ENCODE peak calls at places on chromosome 5, in five cellular contexts. T, N, U, E and L are unnamed samples. For H3K4me1, the result is how much of the 10 kb centered on the place peaks cover.

GRCh38 chr5:92945630-92946097 is 635.4 kb downstream of the NR2F1-AS1 start:
- DNase-seq in E (no peak), U (no peak), T (no peak), N (no peak), L (no peak)

GRCh38 chr5:169905017-169905416 is 75.3 kb downstream of the INSYN2B start:
- DNase-seq in T (no peak), E (no peak), N (no peak), U (no peak), L (no peak)

GRCh38 chr5:98771389-98772109 is 1.9 kb upstream of the RGMB start:
- DNase-seq in T (peak), E (peak), U (peak), N (no peak), L (peak)

GRCh38 chr5:93010626-93011025 is 570.4 kb downstream of the NR2F1-AS1 start:
- DNase-seq in T (no peak), E (no peak), U (no peak), N (no peak), L (no peak)

GRCh38 chr5:151742870-151743294 is 15.5 kb downstream of the ATOX1 start:
- DNase-seq in T (peak), E (peak), N (peak), U (peak), L (peak)

GRCh38 chr5:152066760-152067159 is 142.1 kb upstream of the GLRA1 start:
- DNase-seq in U (no peak), T (no peak), N (no peak), E (no peak), L (no peak)

GRCh38 chr5:96142786-96143434 is 181.3 kb upstream of the ELL2 start:
- DNase-seq in E (no peak), T (no peak), U (peak), N (no peak), L (no peak)

GRCh38 chr5:176466245-176466871 is 18.2 kb downstream of the FAF2 start:
- DNase-seq in N (no peak), E (peak), T (no peak), U (peak), L (no peak)

GRCh38 chr5:15774632-15775031 is 274.7 kb downstream of the FBXL7 start:
- DNase-seq in N (no peak), U (no peak), E (no peak), T (no peak), L (peak)

GRCh38 chr5:88660947-88661869 is 221.8 kb downstream of the MEF2C start:
- DNase-seq in N (peak), U (peak), E (peak), T (peak), L (peak)

GRCh38 chr5:146426853-146427618 is 20.1 kb upstream of the TCERG1 start:
- DNase-seq in E (no peak), T (no peak), N (no peak), U (peak), L (no peak)

GRCh38 chr5:150789943-150790611 is 11.5 kb downstream of the SMIM3 start:
- DNase-seq in U (peak), N (no peak), E (peak), T (peak), L (no peak)

GRCh38 chr5:9653811-9654210 is 23.7 kb upstream of the TAS2R1 start:
- DNase-seq in T (no peak), U (peak), E (peak), N (no peak), L (no peak)

GRCh38 chr5:74866653-74867162 is 521 bp upstream of the FAM169A start:
- DNase-seq in U (no peak), E (no peak), T (peak), N (peak), L (peak)
- H3K4me1 ChIP-seq in U (under half), E (under half), T (under half), N (under half), L (under half)

DNA sequence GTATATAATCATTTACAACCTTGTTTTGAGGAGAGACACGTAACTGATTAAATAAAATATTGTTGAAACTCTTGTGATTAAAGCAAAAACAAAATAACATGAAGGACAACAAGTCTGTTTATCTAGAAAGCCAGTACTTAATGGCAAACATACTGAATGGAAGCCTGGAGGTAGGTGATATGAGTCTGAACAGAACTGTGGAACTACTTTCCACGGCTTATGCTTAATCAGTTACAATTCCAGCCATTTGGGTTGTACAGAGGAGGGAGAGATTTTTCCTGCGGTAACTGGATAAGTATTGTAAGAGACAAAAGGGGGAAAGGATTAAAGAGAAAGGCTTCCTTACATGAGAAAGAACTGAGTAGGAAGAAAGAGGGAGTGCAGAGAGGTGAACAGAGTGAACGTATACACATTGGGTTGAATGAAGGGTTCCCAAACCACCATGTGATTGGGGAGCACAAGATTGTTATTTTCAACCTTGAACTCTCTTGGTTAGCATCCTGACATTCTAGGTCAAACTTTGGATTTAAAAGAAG is 4.4 kb downstream of the TMED7 start:
- DNase-seq in U (no peak), T (no peak), E (no peak), N (no peak), L (no peak)
- H3K23ac ChIP-seq in U (no peak), T (no peak), E (no peak), N (no peak), L (no peak)

DNA sequence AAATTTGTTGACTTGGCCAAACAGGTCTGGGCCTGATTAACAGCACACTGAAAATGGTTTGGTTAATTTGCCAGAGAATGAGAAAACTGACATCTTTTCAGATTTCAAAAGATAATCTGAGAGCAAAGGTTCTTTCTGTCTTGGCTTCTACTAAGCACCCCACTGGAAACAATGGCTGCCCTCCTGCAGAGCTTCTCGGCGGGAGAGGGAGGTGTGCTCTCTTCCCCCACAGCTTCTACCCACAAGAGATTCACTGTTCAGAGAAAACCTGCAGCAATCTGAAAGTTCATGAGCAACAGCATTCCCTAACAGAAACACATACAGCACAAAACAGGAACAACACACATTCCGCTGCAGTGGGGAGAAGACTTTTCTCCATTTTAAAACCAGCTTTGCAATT is 3.0 kb downstream of the DNAH5 start:
- DNase-seq in U (no peak), E (no peak), N (no peak), T (no peak), L (no peak)
- H2BK12ac ChIP-seq in U (no peak), E (no peak), N (no peak), T (no peak), L (no peak)

GRCh38 chr5:78597068-78597857 is 51.3 kb downstream of the LHFPL2 start:
- DNase-seq in U (peak), T (no peak), N (no peak), E (no peak), L (no peak)

GRCh38 chr5:78594946-78595921 is 53.3 kb downstream of the LHFPL2 start:
- DNase-seq in U (peak), N (no peak), E (peak), T (no peak), L (no peak)

GRCh38 chr5:78598973-78599372 is 49.6 kb downstream of the LHFPL2 start:
- DNase-seq in N (no peak), T (no peak), U (no peak), E (no peak), L (no peak)

GRCh38 chr5:78600656-78601452 is 47.7 kb downstream of the LHFPL2 start:
- DNase-seq in U (peak), E (no peak), T (no peak), N (no peak), L (no peak)

GRCh38 chr5:78597858-78598415 is 50.6 kb downstream of the LHFPL2 start:
- DNase-seq in N (no peak), U (no peak), T (no peak), E (no peak), L (no peak)
- H3K4me1 ChIP-seq in N (under half), U (under half), T (under half), E (under half), L (under half)

GRCh38 chr5:52690236-52690685 is 97.5 kb upstream of the ITGA1 start:
- DNase-seq in E (peak), N (no peak), U (peak), T (peak), L (no peak)
- H3K23ac ChIP-seq in E (no peak), N (no peak), U (no peak), T (no peak), L (no peak)

GRCh38 chr5:32538031-32538547 is 47.3 kb upstream of the SUB1 start:
- DNase-seq in N (no peak), T (no peak), E (no peak), U (no peak), L (no peak)
- H2BK12ac ChIP-seq in N (no peak), T (no peak), E (no peak), U (no peak), L (no peak)

GRCh38 chr5:134553816-134554215 is 28.3 kb downstream of the JADE2 start:
- DNase-seq in T (no peak), U (no peak), N (no peak), E (no peak), L (no peak)

GRCh38 chr5:134550271-134551214 is 25.1 kb downstream of the JADE2 start:
- DNase-seq in U (no peak), N (no peak), T (no peak), E (no peak), L (no peak)

GRCh38 chr5:134551891-134552290 is 26.4 kb downstream of the JADE2 start:
- DNase-seq in T (no peak), N (no peak), U (no peak), E (peak), L (no peak)

GRCh38 chr5:134554319-134555222 is 29.1 kb downstream of the JADE2 start:
- DNase-seq in N (no peak), U (peak), T (no peak), E (peak), L (no peak)

DNA sequence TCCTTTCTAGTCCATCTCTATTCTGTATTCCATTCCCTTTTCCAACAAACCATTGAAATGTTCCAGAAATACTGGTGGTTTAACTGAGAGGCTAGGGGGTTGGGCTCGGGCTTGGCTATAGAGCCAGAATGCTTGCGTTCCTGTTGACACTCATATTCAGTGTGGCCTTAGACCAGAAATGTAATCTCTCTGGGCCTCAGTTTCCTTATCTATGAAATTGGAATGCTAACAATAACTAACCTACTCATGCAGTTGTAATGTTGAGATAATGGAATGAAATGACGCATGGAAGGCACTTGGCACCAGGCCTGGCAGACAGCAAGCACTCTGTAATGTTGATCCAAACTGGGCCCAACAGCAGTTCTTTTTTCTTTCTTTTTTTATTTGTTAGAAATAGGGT is 26.8 kb downstream of the JADE2 start:
- DNase-seq in E (peak), U (peak), N (no peak), T (no peak), L (no peak)
- H3K4me1 ChIP-seq in E (under half), U (under half), N (under half), T (under half), L (under half)

GRCh38 chr5:57335092-57335491 is 147.5 kb downstream of the ACTBL2 start:
- DNase-seq in T (no peak), U (peak), E (no peak), N (no peak), L (no peak)

GRCh38 chr5:57338849-57339340 is 143.7 kb downstream of the ACTBL2 start:
- DNase-seq in E (no peak), U (no peak), T (no peak), N (no peak), L (no peak)

GRCh38 chr5:57332350-57332749 is 150.3 kb downstream of the ACTBL2 start:
- DNase-seq in T (no peak), N (no peak), E (no peak), U (no peak), L (no peak)

GRCh38 chr5:57338068-57338848 is 144.4 kb downstream of the ACTBL2 start:
- DNase-seq in N (no peak), U (no peak), E (no peak), T (peak), L (no peak)

DNA sequence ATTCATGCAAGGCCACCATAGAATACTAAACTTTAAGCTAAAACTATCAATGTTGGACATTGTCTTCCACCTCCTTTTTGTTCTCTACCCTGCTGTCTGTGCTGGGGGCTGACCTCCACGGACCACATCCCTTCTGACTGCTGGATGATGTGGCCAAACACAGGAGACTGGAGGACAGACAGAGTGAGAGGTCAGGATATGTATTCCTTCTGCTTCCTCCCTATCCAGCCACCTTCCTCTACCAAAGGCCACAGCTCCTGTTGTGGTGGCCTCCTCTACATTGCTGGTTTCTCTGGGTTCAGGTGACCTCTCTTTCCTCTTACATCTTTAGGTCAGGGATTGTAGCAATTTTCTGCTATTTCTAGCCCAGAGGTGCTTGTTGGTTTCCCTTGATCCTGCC is 148.1 kb downstream of the ACTBL2 start:
- DNase-seq in E (no peak), U (no peak), T (no peak), N (no peak), L (no peak)
- H3K23ac ChIP-seq in E (no peak), U (no peak), T (no peak), N (no peak), L (no peak)